ENCODE peak calls at places on chromosomes 13 and 19, in eight cellular contexts. P, D, F, R, H, K, Q and S are unnamed samples.

GRCh38 chr19:4234142-4234861 is 5.0 kb downstream of the EBI3 start:
- DNase-seq in K (no peak), R (no peak), H (no peak), F (no peak), Q (no peak), P (no peak), D (no peak), S (no peak)

GRCh38 chr13:24301434-24301833 is 7.9 kb upstream of the C1QTNF9 start:
- DNase-seq in P (no peak), Q (no peak), R (no peak), K (no peak), H (no peak), F (no peak), D (no peak), S (no peak)

GRCh38 chr13:35690546-35690945 is 214.1 kb upstream of the MAB21L1 start:
- DNase-seq in P (no peak), R (no peak), H (no peak), F (no peak), K (no peak), D (peak; percentile 42), Q (no peak), S (no peak)

GRCh38 chr13:95388420-95389079 is 87.3 kb upstream of the ABCC4 start:
- DNase-seq in R (no peak), K (no peak), F (no peak), H (no peak), P (peak; percentile 65), Q (no peak), D (no peak), S (no peak)

GRCh38 chr13:24911135-24911524 is 147.2 kb downstream of the RNF17 start:
- DNase-seq in R (no peak), P (no peak), D (peak; percentile 79), H (no peak), Q (no peak), F (no peak), K (no peak), S (no peak)

GRCh38 chr19:44071824-44072542 is at the start of gene ZNF284:
- DNase-seq in D (peak; percentile 93), F (no peak), H (peak; percentile 78), P (peak; percentile 97), Q (no peak), K (peak; percentile 78), R (peak; percentile 63), S (peak; percentile 69)

GRCh38 chr19:33467851-33468250 is 53.7 kb downstream of the PEPD start:
- DNase-seq in H (no peak), Q (no peak), F (no peak), D (no peak), R (no peak), K (no peak), P (no peak), S (no peak)

GRCh38 chr13:67443901-67444300 is 213.8 kb upstream of the PCDH9 start:
- DNase-seq in D (no peak), K (no peak), P (no peak), F (no peak), Q (no peak), H (no peak), R (no peak), S (no peak)

GRCh38 chr13:106403280-106403679 is 132.2 kb downstream of the EFNB2 start:
- DNase-seq in P (no peak), Q (no peak), H (no peak), F (no peak), K (no peak), R (no peak), D (no peak), S (no peak)

GRCh38 chr19:1251503-1252220 is 3.3 kb downstream of the MIDN start:
- DNase-seq in R (no peak), Q (peak; percentile 66), K (no peak), D (peak; percentile 56), H (peak; percentile 36), F (no peak), P (peak; percentile 63), S (no peak)

GRCh38 chr19:1865172-1866010 is 2.0 kb upstream of the KLF16 start:
- DNase-seq in R (no peak), D (no peak), K (no peak), P (no peak), Q (no peak), H (no peak), F (no peak), S (no peak)

GRCh38 chr13:74550039-74550438 is 415.8 kb upstream of the KLF12 start:
- DNase-seq in H (no peak), F (no peak), P (peak; percentile 96), R (no peak), K (no peak), D (no peak), Q (no peak), S (no peak)

GRCh38 chr19:54315956-54316355 is 3.0 kb upstream of the LILRA5 start:
- DNase-seq in H (no peak), P (no peak), K (no peak), D (no peak), F (no peak), Q (no peak), R (no peak), S (no peak)

GRCh38 chr13:52162279-52163101 is 3.1 kb upstream of the NEK3 start:
- DNase-seq in P (no peak), D (peak; percentile 59), Q (no peak), K (no peak), H (no peak), F (no peak), R (no peak), S (no peak)

GRCh38 chr19:2255982-2256685 is at the start of gene JSRP1:
- DNase-seq in K (no peak), Q (no peak), P (no peak), D (no peak), R (no peak), H (no peak), F (no peak), S (no peak)

GRCh38 chr19:46784262-46785053 is 3.9 kb downstream of the SLC1A5 start:
- DNase-seq in K (no peak), P (peak; percentile 89), F (peak; percentile 80), H (peak; percentile 66), D (peak; percentile 92), Q (peak; percentile 77), R (no peak), S (no peak)

GRCh38 chr13:43319617-43320444 is 296.4 kb downstream of the DNAJC15 start:
- DNase-seq in F (no peak), H (no peak), K (no peak), P (no peak), Q (no peak), R (no peak), D (no peak), S (peak; percentile 33)

GRCh38 chr13:32381539-32381938 is 46.4 kb downstream of the N4BP2L1 start:
- DNase-seq in H (peak; percentile 3), K (no peak), R (peak; percentile 39), Q (no peak), F (no peak), D (peak; percentile 7), P (no peak), S (no peak)

GRCh38 chr13:61874970-61875579 is 459.4 kb upstream of the PCDH20 start:
- DNase-seq in F (no peak), K (no peak), P (no peak), D (no peak), R (no peak), H (no peak), Q (no peak), S (no peak)

GRCh38 chr19:16587031-16588023 is 15.1 kb upstream of the SLC35E1 start:
- DNase-seq in F (no peak), P (peak; percentile 91), Q (peak; percentile 69), H (peak; percentile 34), D (peak; percentile 55), R (no peak), K (no peak), S (no peak)

GRCh38 chr19:12567951-12568350 is 16.7 kb upstream of the ZNF564 start:
- DNase-seq in R (no peak), H (no peak), K (no peak), P (no peak), F (no peak), Q (no peak), D (no peak), S (no peak)

GRCh38 chr19:1131718-1132552 is 28.1 kb downstream of the GPX4 start:
- DNase-seq in K (peak; percentile 10), D (peak; percentile 96), F (peak; percentile 41), R (no peak), H (peak; percentile 73), Q (peak; percentile 78), P (peak; percentile 77), S (no peak)

GRCh38 chr19:19039901-19040300 is 6.5 kb downstream of the ARMC6 start:
- DNase-seq in R (no peak), K (no peak), D (no peak), Q (peak; percentile 47), P (no peak), H (no peak), F (no peak), S (no peak)

GRCh38 chr13:57408312-57408711 is 223.2 kb upstream of the PCDH17 start:
- DNase-seq in P (no peak), F (no peak), H (no peak), K (no peak), Q (no peak), D (no peak), R (no peak), S (no peak)

GRCh38 chr13:102597029-102598015 is 536 bp downstream of the TPP2 start:
- DNase-seq in H (peak; percentile 50), K (no peak), Q (no peak), P (peak; percentile 72), R (no peak), F (no peak), D (peak; percentile 43), S (no peak)

GRCh38 chr19:4007021-4007835 is at the start of gene PIAS4:
- DNase-seq in R (peak; percentile 78), K (peak; percentile 90), H (peak; percentile 95), F (peak; percentile 78), Q (peak; percentile 95), P (peak; percentile 95), D (peak; percentile 95), S (peak; percentile 85)

GRCh38 chr13:46119883-46120614 is 15.2 kb upstream of the CPB2 start:
- DNase-seq in H (no peak), D (peak; percentile 48), P (no peak), R (peak; percentile 20), K (no peak), F (peak; percentile 18), Q (no peak), S (no peak)

GRCh38 chr19:3115411-3115810 is 20.4 kb upstream of the GNA15 start:
- DNase-seq in F (no peak), P (no peak), H (peak; percentile 38), D (no peak), Q (no peak), R (no peak), K (no peak), S (no peak)

GRCh38 chr19:17687857-17688784 is at the start of gene UNC13A:
- DNase-seq in H (peak; percentile 96), R (no peak), Q (no peak), F (no peak), P (no peak), K (no peak), D (peak; percentile 56), S (no peak)

GRCh38 chr13:42305503-42305902 is 33.6 kb downstream of the AKAP11 start:
- DNase-seq in P (no peak), D (peak; percentile 19), Q (no peak), F (no peak), H (no peak), K (no peak), R (no peak), S (no peak)

GRCh38 chr13:111367340-111367739 is 46.9 kb downstream of the TEX29 start:
- DNase-seq in K (no peak), R (no peak), P (no peak), H (no peak), F (no peak), D (no peak), Q (no peak), S (peak; percentile 14)

GRCh38 chr19:290539-291521 is at the start of gene PLPP2:
- DNase-seq in Q (no peak), F (no peak), R (peak; percentile 80), H (no peak), P (no peak), D (peak; percentile 66), K (peak; percentile 53), S (peak; percentile 91)

GRCh38 chr19:4096049-4096892 is 27.7 kb downstream of the MAP2K2 start:
- DNase-seq in H (no peak), R (no peak), P (no peak), F (no peak), D (no peak), K (no peak), Q (no peak), S (no peak)

GRCh38 chr13:79642596-79642995 is 161.6 kb downstream of the NDFIP2 start:
- DNase-seq in H (no peak), R (no peak), Q (no peak), P (no peak), K (no peak), F (no peak), D (no peak), S (no peak)